ENCODE peak calls at places on chromosomes 16 and 17, in eight cellular contexts. One of them, this sample, is unnamed. For H3K4me1, the result is how much of the 10 kb centered on the place peaks cover.

GRCh38 chr16:31876955-31877828 is 3.6 kb downstream of the ZNF267 start:
- DNase-seq in IMR-90: peak
- DNase-seq in uterus: no peak
- DNase-seq in heart left ventricle: no peak
- DNase-seq in esophagus squamous epithelium: no peak
- DNase-seq in K562: no peak
- DNase-seq in suprapubic skin: no peak
- DNase-seq in A549: no peak
- DNase-seq in this sample: no peak

GRCh38 chr17:43952724-43953666 is 745 bp downstream of the PYY start:
- DNase-seq in uterus: no peak
- DNase-seq in suprapubic skin: no peak
- DNase-seq in heart left ventricle: no peak
- DNase-seq in K562: peak
- DNase-seq in IMR-90: no peak
- DNase-seq in esophagus squamous epithelium: no peak
- DNase-seq in A549: no peak
- DNase-seq in this sample: no peak

GRCh38 chr17:66580178-66580577 is 254.7 kb upstream of the CACNG5 start:
- DNase-seq in esophagus squamous epithelium: no peak
- DNase-seq in IMR-90: peak
- DNase-seq in A549: peak
- DNase-seq in K562: no peak
- DNase-seq in heart left ventricle: peak
- DNase-seq in suprapubic skin: peak
- DNase-seq in uterus: peak
- DNase-seq in this sample: no peak

GRCh38 chr17:18976201-18976600 is 24.2 kb downstream of the SLC5A10 start:
- DNase-seq in A549: no peak
- DNase-seq in K562: no peak
- DNase-seq in esophagus squamous epithelium: no peak
- DNase-seq in uterus: no peak
- DNase-seq in heart left ventricle: no peak
- DNase-seq in suprapubic skin: no peak
- DNase-seq in IMR-90: no peak
- DNase-seq in this sample: no peak

GRCh38 chr17:16377804-16378400 is 3.0 kb upstream of the UBB start:
- DNase-seq in heart left ventricle: no peak
- DNase-seq in K562: no peak
- DNase-seq in IMR-90: peak
- DNase-seq in uterus: no peak
- DNase-seq in esophagus squamous epithelium: no peak
- DNase-seq in suprapubic skin: no peak
- DNase-seq in A549: peak
- DNase-seq in this sample: no peak

GRCh38 chr17:76137351-76138233 is 3.5 kb downstream of the FOXJ1 start:
- DNase-seq in uterus: no peak
- DNase-seq in IMR-90: no peak
- DNase-seq in K562: no peak
- DNase-seq in heart left ventricle: peak
- DNase-seq in A549: no peak
- DNase-seq in suprapubic skin: no peak
- DNase-seq in esophagus squamous epithelium: no peak
- DNase-seq in this sample: no peak

GRCh38 chr17:46841561-46842379 is 9.6 kb upstream of the WNT9B start:
- DNase-seq in A549: peak
- DNase-seq in uterus: no peak
- DNase-seq in IMR-90: no peak
- DNase-seq in esophagus squamous epithelium: no peak
- DNase-seq in K562: peak
- DNase-seq in heart left ventricle: no peak
- DNase-seq in suprapubic skin: no peak
- DNase-seq in this sample: no peak

GRCh38 chr16:87457724-87458423 is 35.0 kb downstream of the ZCCHC14 start:
- DNase-seq in uterus: no peak
- DNase-seq in heart left ventricle: no peak
- DNase-seq in esophagus squamous epithelium: no peak
- DNase-seq in IMR-90: peak
- DNase-seq in K562: no peak
- DNase-seq in A549: no peak
- DNase-seq in suprapubic skin: no peak
- DNase-seq in this sample: peak

GRCh38 chr16:30953511-30954124 is 3.9 kb upstream of the SETD1A start:
- DNase-seq in IMR-90: peak
- DNase-seq in suprapubic skin: no peak
- DNase-seq in heart left ventricle: peak
- DNase-seq in K562: peak
- DNase-seq in A549: peak
- DNase-seq in esophagus squamous epithelium: no peak
- DNase-seq in uterus: peak
- DNase-seq in this sample: no peak

GRCh38 chr17:2214047-2214717 is 89.4 kb downstream of the SMG6 start:
- DNase-seq in K562: peak
- DNase-seq in IMR-90: peak
- DNase-seq in esophagus squamous epithelium: no peak
- DNase-seq in heart left ventricle: peak
- DNase-seq in suprapubic skin: peak
- DNase-seq in uterus: peak
- DNase-seq in A549: no peak
- DNase-seq in this sample: no peak
- TF ChIP-seq POLR2A in K562: no peak
- TF ChIP-seq POLR2A in IMR-90: no peak
- TF ChIP-seq POLR2A in esophagus squamous epithelium: no peak
- TF ChIP-seq POLR2A in heart left ventricle: no peak
- TF ChIP-seq POLR2A in suprapubic skin: no peak
- TF ChIP-seq POLR2A in uterus: peak
- TF ChIP-seq POLR2A in A549: no peak
- TF ChIP-seq POLR2A in this sample: no peak

GRCh38 chr16:85856585-85856984 is 42.4 kb upstream of the IRF8 start:
- DNase-seq in K562: no peak
- DNase-seq in esophagus squamous epithelium: no peak
- DNase-seq in IMR-90: no peak
- DNase-seq in heart left ventricle: no peak
- DNase-seq in suprapubic skin: no peak
- DNase-seq in A549: no peak
- DNase-seq in uterus: no peak
- DNase-seq in this sample: no peak

GRCh38 chr16:85858984-85859817 is 39.8 kb upstream of the IRF8 start:
- DNase-seq in heart left ventricle: no peak
- DNase-seq in uterus: no peak
- DNase-seq in A549: no peak
- DNase-seq in IMR-90: no peak
- DNase-seq in suprapubic skin: no peak
- DNase-seq in esophagus squamous epithelium: no peak
- DNase-seq in K562: no peak
- DNase-seq in this sample: no peak

GRCh38 chr16:85859818-85860125 is 39.2 kb upstream of the IRF8 start:
- DNase-seq in uterus: no peak
- DNase-seq in esophagus squamous epithelium: no peak
- DNase-seq in A549: no peak
- DNase-seq in IMR-90: no peak
- DNase-seq in heart left ventricle: no peak
- DNase-seq in K562: no peak
- DNase-seq in suprapubic skin: no peak
- DNase-seq in this sample: no peak

GRCh38 chr16:85856054-85856453 is 42.9 kb upstream of the IRF8 start:
- DNase-seq in suprapubic skin: no peak
- DNase-seq in heart left ventricle: no peak
- DNase-seq in esophagus squamous epithelium: no peak
- DNase-seq in IMR-90: no peak
- DNase-seq in K562: no peak
- DNase-seq in uterus: no peak
- DNase-seq in A549: no peak
- DNase-seq in this sample: no peak

DNA sequence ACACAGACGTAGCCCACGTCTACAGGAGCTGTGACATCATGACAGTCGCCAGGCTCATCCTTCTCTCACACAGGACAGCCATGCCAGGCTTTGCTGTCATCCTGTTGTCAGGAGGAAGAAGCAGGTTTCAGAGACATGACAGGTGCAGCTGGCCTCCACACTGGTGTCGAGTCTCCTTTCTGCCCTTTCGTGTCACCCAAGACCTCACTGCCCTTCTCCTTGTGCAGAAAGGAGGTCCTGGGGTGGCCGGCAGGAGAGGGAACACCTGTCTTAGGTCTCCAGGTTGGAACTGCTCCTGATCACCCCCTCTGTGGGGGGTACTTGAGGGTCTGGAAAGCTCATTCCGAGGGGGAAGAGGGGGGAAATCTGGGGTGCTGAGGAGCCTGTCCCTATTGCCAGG is 41.6 kb upstream of the IRF8 start:
- DNase-seq in IMR-90: no peak
- DNase-seq in K562: no peak
- DNase-seq in A549: no peak
- DNase-seq in heart left ventricle: no peak
- DNase-seq in suprapubic skin: no peak
- DNase-seq in uterus: no peak
- DNase-seq in esophagus squamous epithelium: no peak
- DNase-seq in this sample: no peak
- H3K4me1 ChIP-seq in IMR-90: under half
- H3K4me1 ChIP-seq in K562: under half
- H3K4me1 ChIP-seq in A549: under half
- H3K4me1 ChIP-seq in heart left ventricle: under half
- H3K4me1 ChIP-seq in suprapubic skin: under half
- H3K4me1 ChIP-seq in uterus: under half
- H3K4me1 ChIP-seq in esophagus squamous epithelium: under half
- H3K4me1 ChIP-seq in this sample: under half

DNA sequence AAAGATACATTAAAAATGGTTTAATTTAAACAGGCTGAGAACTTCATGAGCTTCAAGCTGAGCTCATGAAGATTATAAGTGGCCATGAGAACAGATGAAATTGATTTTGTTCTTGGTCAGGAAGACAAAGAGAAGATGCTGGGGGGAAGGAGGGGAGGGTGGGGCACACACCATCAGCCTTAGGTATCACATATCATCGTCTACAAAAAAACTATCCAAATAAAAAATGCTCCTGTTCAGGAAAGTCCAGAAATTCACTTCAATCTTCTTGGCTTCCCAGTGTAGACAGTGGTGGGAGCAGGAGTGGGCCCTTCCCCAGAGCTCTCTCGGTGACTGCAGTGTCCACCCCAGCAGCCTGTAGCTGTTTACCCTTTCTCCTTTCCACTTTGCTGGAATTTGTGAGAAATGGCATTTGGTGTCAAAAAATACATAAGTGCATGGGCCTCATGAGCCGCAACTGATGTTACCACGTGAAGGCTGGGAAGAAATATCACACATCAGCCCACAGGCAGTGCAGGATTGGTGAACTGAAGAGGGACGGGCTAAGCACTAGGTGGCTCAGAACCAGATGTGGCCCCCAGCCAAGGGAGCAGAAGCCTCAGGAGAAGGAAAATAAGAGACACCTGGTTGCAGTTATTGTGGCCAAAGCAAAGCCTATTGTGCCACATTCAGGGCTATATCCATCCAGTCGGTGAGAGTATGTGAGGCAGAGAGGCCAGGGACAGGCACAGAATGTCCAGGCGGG is 6.1 kb downstream of the KRT37 start:
- DNase-seq in esophagus squamous epithelium: no peak
- DNase-seq in A549: no peak
- DNase-seq in heart left ventricle: no peak
- DNase-seq in uterus: no peak
- DNase-seq in suprapubic skin: no peak
- DNase-seq in K562: no peak
- DNase-seq in IMR-90: no peak
- DNase-seq in this sample: no peak
- H3K4me3 ChIP-seq in esophagus squamous epithelium: no peak
- H3K4me3 ChIP-seq in A549: no peak
- H3K4me3 ChIP-seq in heart left ventricle: no peak
- H3K4me3 ChIP-seq in uterus: no peak
- H3K4me3 ChIP-seq in suprapubic skin: no peak
- H3K4me3 ChIP-seq in K562: no peak
- H3K4me3 ChIP-seq in IMR-90: no peak
- H3K4me3 ChIP-seq in this sample: no peak

DNA sequence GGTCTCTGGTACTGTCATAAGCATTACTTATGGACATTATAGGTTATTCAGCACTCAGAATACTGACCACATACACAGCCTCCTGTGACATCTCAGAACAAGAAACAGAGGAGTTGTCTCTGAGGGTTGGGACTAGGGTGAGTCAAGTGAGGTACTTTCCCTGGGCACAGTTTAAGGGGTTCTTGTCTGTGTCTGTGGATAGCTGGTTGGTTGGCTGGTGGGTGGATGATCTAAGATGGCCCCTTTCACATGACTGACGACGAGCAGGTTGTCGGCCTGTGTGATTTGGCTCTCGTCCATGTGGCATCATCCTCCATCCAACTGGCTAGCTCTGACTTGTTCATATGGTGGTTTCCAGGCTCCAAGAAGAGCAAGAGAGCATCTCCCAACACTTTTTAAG is 163.9 kb downstream of the PRKCB start:
- DNase-seq in esophagus squamous epithelium: no peak
- DNase-seq in uterus: no peak
- DNase-seq in suprapubic skin: no peak
- DNase-seq in IMR-90: no peak
- DNase-seq in A549: no peak
- DNase-seq in K562: no peak
- DNase-seq in heart left ventricle: no peak
- DNase-seq in this sample: no peak
- TF ChIP-seq POLR2A in esophagus squamous epithelium: no peak
- TF ChIP-seq POLR2A in uterus: no peak
- TF ChIP-seq POLR2A in suprapubic skin: no peak
- TF ChIP-seq POLR2A in IMR-90: no peak
- TF ChIP-seq POLR2A in A549: no peak
- TF ChIP-seq POLR2A in K562: no peak
- TF ChIP-seq POLR2A in heart left ventricle: no peak
- TF ChIP-seq POLR2A in this sample: no peak

DNA sequence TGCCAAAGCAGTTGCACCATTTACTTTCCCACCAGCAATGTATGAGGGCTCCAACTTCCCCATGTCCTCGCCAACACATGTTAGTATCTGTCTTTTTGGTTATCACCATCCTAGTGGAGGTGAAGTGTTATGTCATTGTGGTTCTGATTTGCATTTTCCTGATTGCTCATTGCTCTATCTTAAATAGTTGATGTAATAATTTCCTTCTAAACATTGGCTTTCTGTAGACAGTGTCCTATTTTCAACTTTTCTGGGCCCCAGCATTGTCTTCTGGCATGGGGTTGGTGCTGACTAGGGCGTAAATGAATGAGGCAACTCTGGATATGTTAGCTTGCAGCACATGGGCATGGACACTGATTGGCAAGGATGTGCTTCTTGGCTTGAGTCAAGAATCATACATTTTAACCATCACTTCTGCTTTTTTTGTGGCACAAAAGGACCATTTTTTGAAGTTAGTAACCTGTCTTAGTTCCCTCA is 25.1 kb downstream of the PLCG2 start:
- DNase-seq in K562: no peak
- DNase-seq in uterus: no peak
- DNase-seq in A549: no peak
- DNase-seq in IMR-90: no peak
- DNase-seq in esophagus squamous epithelium: no peak
- DNase-seq in suprapubic skin: no peak
- DNase-seq in heart left ventricle: no peak
- DNase-seq in this sample: no peak
- H3K4me1 ChIP-seq in K562: under half
- H3K4me1 ChIP-seq in uterus: under half
- H3K4me1 ChIP-seq in A549: under half
- H3K4me1 ChIP-seq in IMR-90: under half
- H3K4me1 ChIP-seq in esophagus squamous epithelium: under half
- H3K4me1 ChIP-seq in suprapubic skin: under half
- H3K4me1 ChIP-seq in heart left ventricle: under half
- H3K4me1 ChIP-seq in this sample: under half

GRCh38 chr17:42780816-42781638 is 617 bp downstream of the WNK4 start:
- DNase-seq in suprapubic skin: no peak
- DNase-seq in heart left ventricle: no peak
- DNase-seq in K562: no peak
- DNase-seq in esophagus squamous epithelium: no peak
- DNase-seq in A549: no peak
- DNase-seq in IMR-90: no peak
- DNase-seq in uterus: no peak
- DNase-seq in this sample: no peak
- H3K4me3 ChIP-seq in suprapubic skin: peak
- H3K4me3 ChIP-seq in heart left ventricle: peak
- H3K4me3 ChIP-seq in K562: peak
- H3K4me3 ChIP-seq in esophagus squamous epithelium: peak
- H3K4me3 ChIP-seq in A549: no peak
- H3K4me3 ChIP-seq in IMR-90: peak
- H3K4me3 ChIP-seq in uterus: peak
- H3K4me3 ChIP-seq in this sample: peak